ENCODE peak calls at places on chromosomes 11 and 22, in four cellular contexts. One of them, this sample, is unnamed.

GRCh38 chr11:65604258-65604657 is 8.7 kb upstream of the KCNK7 start:
- DNase-seq in transverse colon: no peak
- DNase-seq in upper lobe of right lung: no peak
- DNase-seq in naive thymus-derived CD8-positive, alpha-beta T cell: no peak
- DNase-seq in this sample: no peak

GRCh38 chr22:36998620-36999351 is 20.5 kb downstream of the TST start:
- DNase-seq in transverse colon: peak
- DNase-seq in upper lobe of right lung: no peak
- DNase-seq in naive thymus-derived CD8-positive, alpha-beta T cell: no peak
- DNase-seq in this sample: no peak

GRCh38 chr11:31050061-31050790 is 319.3 kb downstream of the DCDC1 start:
- DNase-seq in transverse colon: no peak
- DNase-seq in upper lobe of right lung: no peak
- DNase-seq in naive thymus-derived CD8-positive, alpha-beta T cell: no peak
- DNase-seq in this sample: peak

GRCh38 chr11:10301656-10302293 is 3.1 kb upstream of the ADM start:
- DNase-seq in transverse colon: no peak
- DNase-seq in upper lobe of right lung: no peak
- DNase-seq in naive thymus-derived CD8-positive, alpha-beta T cell: no peak
- DNase-seq in this sample: no peak

GRCh38 chr11:88332851-88333250 is 4.7 kb downstream of the CTSC start:
- DNase-seq in transverse colon: no peak
- DNase-seq in upper lobe of right lung: no peak
- DNase-seq in naive thymus-derived CD8-positive, alpha-beta T cell: no peak
- DNase-seq in this sample: no peak

GRCh38 chr11:3041699-3042098 is 15.5 kb downstream of the CARS1 start:
- DNase-seq in transverse colon: no peak
- DNase-seq in upper lobe of right lung: no peak
- DNase-seq in naive thymus-derived CD8-positive, alpha-beta T cell: no peak
- DNase-seq in this sample: peak

GRCh38 chr11:131875611-131876010 is 505.2 kb downstream of the NTM start:
- DNase-seq in transverse colon: no peak
- DNase-seq in upper lobe of right lung: no peak
- DNase-seq in naive thymus-derived CD8-positive, alpha-beta T cell: no peak
- DNase-seq in this sample: no peak

GRCh38 chr11:59706518-59707285 is 6.9 kb downstream of the OR10V1 start:
- DNase-seq in transverse colon: peak
- DNase-seq in upper lobe of right lung: no peak
- DNase-seq in naive thymus-derived CD8-positive, alpha-beta T cell: no peak
- DNase-seq in this sample: no peak

GRCh38 chr11:47394050-47394321 is 14.4 kb upstream of the SLC39A13 start:
- DNase-seq in transverse colon: no peak
- DNase-seq in upper lobe of right lung: peak
- DNase-seq in naive thymus-derived CD8-positive, alpha-beta T cell: no peak
- DNase-seq in this sample: no peak

GRCh38 chr11:112412383-112412782 is 151.7 kb upstream of the PLET1 start:
- DNase-seq in transverse colon: no peak
- DNase-seq in upper lobe of right lung: no peak
- DNase-seq in naive thymus-derived CD8-positive, alpha-beta T cell: no peak
- DNase-seq in this sample: no peak

GRCh38 chr22:42945736-42946135 is 69.2 kb downstream of the PACSIN2 start:
- DNase-seq in transverse colon: no peak
- DNase-seq in upper lobe of right lung: no peak
- DNase-seq in naive thymus-derived CD8-positive, alpha-beta T cell: no peak
- DNase-seq in this sample: no peak

GRCh38 chr11:134725939-134726639 is 314.0 kb upstream of the B3GAT1 start:
- DNase-seq in transverse colon: peak
- DNase-seq in upper lobe of right lung: no peak
- DNase-seq in naive thymus-derived CD8-positive, alpha-beta T cell: no peak
- DNase-seq in this sample: peak

GRCh38 chr11:60959445-60959844 is 7.5 kb upstream of the SLC15A3 start:
- DNase-seq in transverse colon: no peak
- DNase-seq in upper lobe of right lung: no peak
- DNase-seq in naive thymus-derived CD8-positive, alpha-beta T cell: no peak
- DNase-seq in this sample: no peak

GRCh38 chr22:46866591-46866990 is 104.1 kb downstream of the TBC1D22A start:
- DNase-seq in transverse colon: no peak
- DNase-seq in upper lobe of right lung: no peak
- DNase-seq in naive thymus-derived CD8-positive, alpha-beta T cell: no peak
- DNase-seq in this sample: no peak

GRCh38 chr11:14012836-14013235 is 50.3 kb downstream of the SPON1 start:
- DNase-seq in transverse colon: no peak
- DNase-seq in upper lobe of right lung: no peak
- DNase-seq in naive thymus-derived CD8-positive, alpha-beta T cell: no peak
- DNase-seq in this sample: no peak

GRCh38 chr11:76637491-76638266 is 32.9 kb downstream of the LRRC32 start:
- DNase-seq in transverse colon: peak
- DNase-seq in upper lobe of right lung: peak
- DNase-seq in naive thymus-derived CD8-positive, alpha-beta T cell: peak
- DNase-seq in this sample: no peak

GRCh38 chr11:69489031-69489745 is 7.7 kb downstream of the LINC01488 start:
- DNase-seq in transverse colon: no peak
- DNase-seq in upper lobe of right lung: no peak
- DNase-seq in naive thymus-derived CD8-positive, alpha-beta T cell: no peak
- DNase-seq in this sample: no peak

GRCh38 chr11:79242616-79243015 is 198.2 kb downstream of the TENM4 start:
- DNase-seq in transverse colon: no peak
- DNase-seq in upper lobe of right lung: no peak
- DNase-seq in naive thymus-derived CD8-positive, alpha-beta T cell: no peak
- DNase-seq in this sample: no peak

GRCh38 chr11:12372111-12372510 is 5.3 kb upstream of the PARVA start:
- DNase-seq in transverse colon: no peak
- DNase-seq in upper lobe of right lung: no peak
- DNase-seq in naive thymus-derived CD8-positive, alpha-beta T cell: no peak
- DNase-seq in this sample: no peak